ENCODE peak calls at places on chromosomes 11 and 22, in eight cellular contexts. K is amygdala; R is thoracic aorta; H is HTR-8/SVneo; F is epithelial cell of esophagus; I is activated naive CD4-positive, alpha-beta T cell treated with Interleukin-2 at 50 U/mL for 16 hours; A is kidney tubule cell; T is colonic mucosa. U is an unnamed sample.

GRCh38 chr11:116506446-116506845 is 266.3 kb downstream of the BUD13 start:
- DNase-seq in K (no peak), R (no peak), H (no peak), F (no peak), I (no peak), A (no peak), T (no peak), U (no peak)

GRCh38 chr11:6596237-6596877 is 7.1 kb downstream of the RRP8 start:
- DNase-seq in K (no peak), R (no peak), H (no peak), F (no peak), I (no peak), A (no peak), T (no peak), U (no peak)

GRCh38 chr22:36417281-36417686 is 29.5 kb upstream of the MYH9 start:
- DNase-seq in K (no peak), R (no peak), H (no peak), F (peak; percentile 99), I (no peak), A (peak; percentile 94), T (peak; percentile 88), U (no peak)

GRCh38 chr11:116416852-116417251 is 355.9 kb downstream of the BUD13 start:
- DNase-seq in K (no peak), R (no peak), H (no peak), F (no peak), I (no peak), A (no peak), T (no peak), U (no peak)

GRCh38 chr11:35114901-35115687 is 23.9 kb upstream of the CD44 start:
- DNase-seq in K (no peak), R (no peak), H (no peak), F (peak; percentile 41), I (no peak), A (no peak), T (no peak), U (no peak)

GRCh38 chr11:130816941-130817607 is 99.2 kb downstream of the SNX19 start:
- DNase-seq in K (no peak), R (no peak), H (no peak), F (no peak), I (no peak), A (peak; percentile 87), T (no peak), U (no peak)

GRCh38 chr11:101870510-101870909 is 44.3 kb upstream of the CEP126 start:
- DNase-seq in K (no peak), R (no peak), H (peak; percentile 59), F (peak; percentile 83), I (no peak), A (peak; percentile 31), T (no peak), U (no peak)

GRCh38 chr22:38946771-38947170 is 10.6 kb upstream of the APOBEC3A start:
- DNase-seq in K (no peak), R (no peak), H (no peak), F (no peak), I (no peak), A (no peak), T (no peak), U (no peak)

GRCh38 chr11:124875943-124876817 is 10.9 kb downstream of the ROBO3 start:
- DNase-seq in K (peak; percentile 79), R (peak; percentile 59), H (peak; percentile 85), F (peak; percentile 92), I (peak; percentile 80), A (peak; percentile 90), T (peak; percentile 87), U (peak; percentile 78)

GRCh38 chr11:34944692-34945091 is 28.3 kb downstream of the PDHX start:
- DNase-seq in K (no peak), R (no peak), H (no peak), F (no peak), I (no peak), A (no peak), T (no peak), U (no peak)

GRCh38 chr22:30445438-30445936 is 19.9 kb downstream of the MTFP1 start:
- DNase-seq in K (no peak), R (no peak), H (no peak), F (peak; percentile 33), I (no peak), A (peak; percentile 47), T (no peak), U (no peak)

GRCh38 chr11:117179048-117179999 is 781 bp downstream of the SIDT2 start:
- DNase-seq in K (no peak), R (no peak), H (peak; percentile 31), F (no peak), I (peak; percentile 50), A (peak; percentile 26), T (peak; percentile 58), U (peak; percentile 39)

GRCh38 chr11:125214466-125215204 is 50.1 kb downstream of the PKNOX2 start:
- DNase-seq in K (no peak), R (no peak), H (no peak), F (no peak), I (no peak), A (no peak), T (no peak), U (no peak)

GRCh38 chr11:35170503-35170902 is 31.5 kb downstream of the CD44 start:
- DNase-seq in K (no peak), R (no peak), H (no peak), F (no peak), I (no peak), A (no peak), T (no peak), U (no peak)

GRCh38 chr11:72230764-72231365 is 6.3 kb downstream of the INPPL1 start:
- DNase-seq in K (no peak), R (no peak), H (no peak), F (no peak), I (no peak), A (no peak), T (no peak), U (no peak)

GRCh38 chr22:49251371-49251770 is 576.3 kb downstream of the BRD1 start:
- DNase-seq in K (no peak), R (no peak), H (no peak), F (no peak), I (no peak), A (no peak), T (no peak), U (no peak)

GRCh38 chr11:85628771-85629341 is 463 bp downstream of the TMEM126B start:
- DNase-seq in K (no peak), R (no peak), H (no peak), F (peak; percentile 7), I (peak; percentile 32), A (no peak), T (peak; percentile 32), U (no peak)

GRCh38 chr11:128667873-128668272 is 26.0 kb upstream of the FLI1 start:
- DNase-seq in K (no peak), R (no peak), H (no peak), F (no peak), I (no peak), A (no peak), T (no peak), U (no peak)

GRCh38 chr11:21567628-21568290 is 625.1 kb upstream of the ANO5 start:
- DNase-seq in K (no peak), R (no peak), H (no peak), F (peak; percentile 17), I (no peak), A (peak; percentile 63), T (no peak), U (no peak)

GRCh38 chr11:74057251-74058151 is 48.6 kb upstream of the UCP3 start:
- DNase-seq in K (no peak), R (no peak), H (peak; percentile 28), F (peak; percentile 35), I (no peak), A (no peak), T (no peak), U (no peak)

GRCh38 chr11:57349491-57350274 is 11.5 kb downstream of the P2RX3 start:
- DNase-seq in K (peak; percentile 52), R (no peak), H (peak; percentile 69), F (peak; percentile 50), I (peak; percentile 71), A (peak; percentile 51), T (peak; percentile 68), U (peak; percentile 48)

GRCh38 chr11:102683277-102683676 is 22.3 kb downstream of the MMP27 start:
- DNase-seq in K (no peak), R (no peak), H (peak; percentile 26), F (peak; percentile 29), I (no peak), A (no peak), T (no peak), U (no peak)

GRCh38 chr11:2690261-2690575 is 9.6 kb downstream of the KCNQ1OT1 start:
- DNase-seq in K (no peak), R (no peak), H (no peak), F (no peak), I (no peak), A (no peak), T (no peak), U (no peak)

GRCh38 chr11:134132808-134133207 is 63.9 kb downstream of the JAM3 start:
- DNase-seq in K (no peak), R (no peak), H (no peak), F (peak; percentile 67), I (no peak), A (no peak), T (no peak), U (no peak)

GRCh38 chr11:70418130-70418529 is 19.8 kb downstream of the CTTN start:
- DNase-seq in K (no peak), R (no peak), H (no peak), F (no peak), I (no peak), A (no peak), T (no peak), U (no peak)

GRCh38 chr22:22111267-22111751 is 128.7 kb upstream of the TOP3B start:
- DNase-seq in K (no peak), R (no peak), H (peak; percentile 44), F (peak; percentile 99), I (peak; percentile 48), A (peak; percentile 94), T (no peak), U (peak; percentile 64)

GRCh38 chr11:119919656-119920055 is 190.7 kb upstream of the NECTIN1 start:
- DNase-seq in K (no peak), R (no peak), H (no peak), F (no peak), I (no peak), A (no peak), T (no peak), U (no peak)

GRCh38 chr11:61580292-61580888 is 486 bp downstream of the SYT7 start:
- DNase-seq in K (no peak), R (no peak), H (no peak), F (no peak), I (no peak), A (no peak), T (no peak), U (no peak)

U was measured in stimulated activated CD4-positive, alpha-beta T cell treated with anti-CD3 and anti-CD28 coated beads, Interleukin-1b, Interleukin-23, amount 100 ng/mL, for 48 hours.